ENCODE peak calls at places on chromosomes 7 and 10, in seven cellular contexts. S is NCI-H82; U is left cardiac atrium; M is left ventricle myocardium superior; T is stimulated activated naive CD8-positive, alpha-beta T cell treated with anti-CD3 and anti-CD28 coated beads, Interleukin-15, Interleukin-2, amounts not matched to agents 100 U/mL and 50 U/mL, for 24 hours; N is IMR-90; R is activated T-helper 1 cell treated with anti-CD3 and anti-CD28 coated beads, Interleukin-12 subunit alpha, Interleukin-12 subunit beta, Interleukin-2, Interleukin-4 antibody, amounts not matched to agents 30 ng/mL and 10 ng/mL and 1 ng/mL, durations not matched to agents 14 hours and 24 hours and 36 hours. Z is an unnamed sample.

GRCh38 chr7:22123139-22123538 is 177.4 kb upstream of the CDCA7L start:
- DNase-seq in S (no peak), U (peak), M (no peak), T (no peak), N (no peak), R (no peak), Z (no peak)

GRCh38 chr7:53602817-53603418 is 567.5 kb downstream of the POM121L12 start:
- DNase-seq in S (no peak), U (no peak), M (no peak), T (no peak), N (no peak), R (no peak), Z (no peak)

GRCh38 chr10:120997313-120998102 is 146.3 kb downstream of the WDR11 start:
- DNase-seq in S (no peak), U (no peak), M (no peak), T (no peak), N (no peak), R (no peak), Z (no peak)

GRCh38 chr7:88291401-88292173 is 15.1 kb downstream of the STEAP4 start:
- DNase-seq in S (no peak), U (no peak), M (no peak), T (no peak), N (peak), R (no peak), Z (peak)

GRCh38 chr10:33386926-33387325 is 52.5 kb upstream of the NRP1 start:
- DNase-seq in S (no peak), U (no peak), M (no peak), T (no peak), N (peak), R (no peak), Z (peak)

GRCh38 chr7:42219447-42219846 is 17.6 kb downstream of the GLI3 start:
- DNase-seq in S (no peak), U (no peak), M (no peak), T (no peak), N (no peak), R (no peak), Z (peak)

GRCh38 chr10:23742368-23742767 is 303.5 kb downstream of the OTUD1 start:
- DNase-seq in S (no peak), U (no peak), M (no peak), T (no peak), N (no peak), R (no peak), Z (no peak)

GRCh38 chr7:72077776-72078175 is 334.4 kb downstream of the CALN1 start:
- DNase-seq in S (no peak), U (no peak), M (no peak), T (no peak), N (no peak), R (no peak), Z (no peak)

GRCh38 chr10:3749597-3750351 is 35.2 kb downstream of the KLF6 start:
- DNase-seq in S (peak), U (no peak), M (peak), T (no peak), N (peak), R (no peak), Z (peak)

GRCh38 chr10:100748251-100749058 is 3.1 kb downstream of the PAX2 start:
- DNase-seq in S (no peak), U (no peak), M (no peak), T (no peak), N (no peak), R (no peak), Z (no peak)

GRCh38 chr7:31744294-31744874 is 57.4 kb downstream of the PPP1R17 start:
- DNase-seq in S (peak), U (peak), M (peak), T (peak), N (peak), R (peak), Z (peak)

GRCh38 chr10:110530131-110530831 is 32.6 kb downstream of the DUSP5 start:
- DNase-seq in S (no peak), U (peak), M (peak), T (peak), N (no peak), R (no peak), Z (peak)

GRCh38 chr7:66301737-66302136 is 96.6 kb downstream of the TPST1 start:
- DNase-seq in S (no peak), U (no peak), M (no peak), T (no peak), N (no peak), R (no peak), Z (no peak)

GRCh38 chr7:75578081-75578480 is 86.0 kb downstream of the SPDYE5 start:
- DNase-seq in S (no peak), U (no peak), M (no peak), T (no peak), N (no peak), R (no peak), Z (no peak)

GRCh38 chr10:74027702-74028101 is 29.8 kb downstream of the VCL start:
- DNase-seq in S (no peak), U (no peak), M (no peak), T (no peak), N (peak), R (no peak), Z (no peak)

GRCh38 chr7:155339474-155339873 is 41.8 kb downstream of the INSIG1 start:
- DNase-seq in S (no peak), U (no peak), M (no peak), T (no peak), N (no peak), R (no peak), Z (no peak)

GRCh38 chr10:86177483-86178155 is 189.0 kb downstream of the GRID1 start:
- DNase-seq in S (no peak), U (no peak), M (no peak), T (no peak), N (no peak), R (no peak), Z (no peak)

GRCh38 chr7:130352335-130353074 is 7.9 kb downstream of the CPA5 start:
- DNase-seq in S (no peak), U (no peak), M (no peak), T (no peak), N (peak), R (no peak), Z (peak)

GRCh38 chr7:96211954-96212353 is 109.9 kb downstream of the SLC25A13 start:
- DNase-seq in S (no peak), U (no peak), M (no peak), T (no peak), N (no peak), R (no peak), Z (no peak)

GRCh38 chr7:13062596-13062995 is 375.2 kb downstream of the ARL4A start:
- DNase-seq in S (no peak), U (no peak), M (no peak), T (no peak), N (no peak), R (no peak), Z (no peak)

GRCh38 chr7:44294325-44295069 is 30.9 kb downstream of the CAMK2B start:
- DNase-seq in S (no peak), U (peak), M (no peak), T (no peak), N (no peak), R (no peak), Z (no peak)

GRCh38 chr10:76026931-76027330 is 595.5 kb downstream of the LRMDA start:
- DNase-seq in S (no peak), U (no peak), M (no peak), T (no peak), N (no peak), R (no peak), Z (no peak)

GRCh38 chr10:92729886-92730285 is 40.1 kb downstream of the HHEX start:
- DNase-seq in S (no peak), U (no peak), M (no peak), T (no peak), N (no peak), R (no peak), Z (no peak)

Z was measured in astrocyte.